ENCODE peak calls at places on chromosomes 4 and X, in nine cellular contexts. R is CD8-positive, alpha-beta T cell; Q is CMK; V is astrocyte; O is bronchial epithelial cell; H is upper lobe of right lung; U is activated naive CD8-positive, alpha-beta T cell treated with anti-CD3 and anti-CD28 coated beads, Interleukin-2, amount 50 U/mL, for 24 hours; W is activated CD4-positive, CD25-positive, alpha-beta regulatory T cell treated with anti-CD3 and anti-CD28 coated beads, Interleukin-2, amount 50 U/mL, for 72 hours; E is ACHN. J is an unnamed sample.
A peak's percentile ranks its signal among the peaks of the same experiment; 100 is the strongest.

GRCh38 chrX:125295337-125295736 is 24.3 kb upstream of the TEX13C start:
- DNase-seq in R (no peak), Q (no peak), V (no peak), O (peak; percentile 46), H (no peak), U (no peak), W (no peak), E (no peak), J (no peak)

GRCh38 chr4:105088110-105088879 is 58.4 kb upstream of the TET2 start:
- DNase-seq in R (no peak), Q (no peak), V (peak; percentile 98), O (peak; percentile 89), H (no peak), U (no peak), W (no peak), E (no peak), J (no peak)

GRCh38 chrX:9279271-9279596 is 185.6 kb upstream of the TBL1X start:
- DNase-seq in R (no peak), Q (no peak), V (no peak), O (no peak), H (no peak), U (no peak), W (no peak), E (no peak), J (no peak)

GRCh38 chrX:71224969-71225368 is 1.9 kb downstream of the GJB1 start:
- DNase-seq in R (no peak), Q (no peak), V (no peak), O (no peak), H (no peak), U (no peak), W (no peak), E (no peak), J (no peak)

GRCh38 chr4:106993846-106994245 is 42.3 kb downstream of the DKK2 start:
- DNase-seq in R (no peak), Q (no peak), V (peak; percentile 39), O (no peak), H (no peak), U (no peak), W (no peak), E (no peak), J (no peak)

GRCh38 chrX:40068048-40068447 is 29.7 kb downstream of the BCOR start:
- DNase-seq in R (peak; percentile 30), Q (no peak), V (no peak), O (peak; percentile 15), H (no peak), U (no peak), W (no peak), E (no peak), J (no peak)

GRCh38 chrX:77527233-77528001 is 80.2 kb downstream of the FGF16 start:
- DNase-seq in R (no peak), Q (peak; percentile 35), V (no peak), O (no peak), H (no peak), U (no peak), W (no peak), E (no peak), J (no peak)

GRCh38 chr4:186708554-186708953 is 15.1 kb downstream of the FAT1 start:
- DNase-seq in R (no peak), Q (no peak), V (no peak), O (no peak), H (no peak), U (no peak), W (no peak), E (no peak), J (no peak)

GRCh38 chr4:53744446-53745160 is 153.3 kb upstream of the LNX1 start:
- DNase-seq in R (no peak), Q (no peak), V (no peak), O (no peak), H (no peak), U (no peak), W (no peak), E (no peak), J (no peak)

GRCh38 chr4:109803924-109804571 is 2.2 kb upstream of the CFI start:
- DNase-seq in R (no peak), Q (no peak), V (peak; percentile 58), O (peak; percentile 51), H (no peak), U (no peak), W (no peak), E (peak; percentile 58), J (no peak)

GRCh38 chr4:98482847-98483806 is 175.3 kb downstream of the TSPAN5 start:
- DNase-seq in R (no peak), Q (no peak), V (peak; percentile 88), O (peak; percentile 96), H (no peak), U (peak; percentile 39), W (peak; percentile 43), E (no peak), J (no peak)

GRCh38 chr4:128663325-128663724 is 146.2 kb upstream of the JADE1 start:
- DNase-seq in R (no peak), Q (no peak), V (no peak), O (no peak), H (no peak), U (no peak), W (no peak), E (no peak), J (no peak)

GRCh38 chr4:54231419-54232150 is 2.5 kb downstream of the PDGFRA start:
- DNase-seq in R (no peak), Q (no peak), V (peak; percentile 61), O (no peak), H (no peak), U (peak; percentile 12), W (no peak), E (no peak), J (no peak)

GRCh38 chr4:115370012-115370411 is 256.6 kb upstream of the NDST4 start:
- DNase-seq in R (no peak), Q (no peak), V (no peak), O (no peak), H (no peak), U (no peak), W (no peak), E (no peak), J (no peak)

GRCh38 chrX:926991-927390 is 285.5 kb downstream of the CRLF2 start:
- DNase-seq in R (no peak), Q (no peak), V (no peak), O (no peak), H (peak; percentile 31), U (no peak), W (no peak), E (no peak), J (no peak)

GRCh38 chrX:100750901-100751300 is 19.0 kb upstream of the SYTL4 start:
- DNase-seq in R (no peak), Q (no peak), V (no peak), O (no peak), H (no peak), U (no peak), W (no peak), E (no peak), J (no peak)

GRCh38 chrX:12975999-12976558 is 1.2 kb downstream of the TMSB4X start:
- DNase-seq in R (peak; percentile 40), Q (no peak), V (peak; percentile 27), O (no peak), H (peak; percentile 75), U (no peak), W (peak; percentile 48), E (peak; percentile 42), J (peak; percentile 87)

GRCh38 chrX:108699368-108699767 is 37.0 kb downstream of the IRS4 start:
- DNase-seq in R (no peak), Q (no peak), V (peak; percentile 2), O (peak; percentile 45), H (no peak), U (no peak), W (no peak), E (peak; percentile 42), J (no peak)

GRCh38 chrX:1462596-1463251 is 10.0 kb upstream of the ASMTL start:
- DNase-seq in R (peak; percentile 91), Q (no peak), V (peak; percentile 87), O (peak; percentile 26), H (peak; percentile 17), U (peak; percentile 64), W (peak; percentile 45), E (peak; percentile 31), J (no peak)

GRCh38 chr4:154049457-154050181 is 260.7 kb upstream of the SFRP2 start:
- DNase-seq in R (no peak), Q (no peak), V (peak; percentile 39), O (peak; percentile 2), H (no peak), U (peak; percentile 4), W (no peak), E (no peak), J (no peak)

GRCh38 chr4:172344266-172344772 is 531.1 kb downstream of the GALNTL6 start:
- DNase-seq in R (no peak), Q (no peak), V (no peak), O (no peak), H (no peak), U (no peak), W (no peak), E (no peak), J (no peak)

GRCh38 chrX:149493567-149494562 is 11.2 kb downstream of the IDS start:
- DNase-seq in R (no peak), Q (no peak), V (no peak), O (no peak), H (no peak), U (no peak), W (no peak), E (peak; percentile 27), J (no peak)

GRCh38 chrX:13223868-13224555 is 95.8 kb downstream of the ATXN3L start:
- DNase-seq in R (no peak), Q (no peak), V (peak; percentile 92), O (peak; percentile 91), H (no peak), U (no peak), W (no peak), E (peak; percentile 75), J (no peak)

GRCh38 chr4:126404549-126404948 is 1089.8 kb downstream of the FAT4 start:
- DNase-seq in R (no peak), Q (no peak), V (peak; percentile 2), O (peak; percentile 90), H (no peak), U (no peak), W (no peak), E (no peak), J (no peak)

GRCh38 chr4:119570401-119570800 is 58.2 kb downstream of the PDE5A start:
- DNase-seq in R (no peak), Q (no peak), V (peak; percentile 59), O (no peak), H (no peak), U (no peak), W (no peak), E (no peak), J (no peak)

GRCh38 chr4:14225683-14226207 is 598.2 kb upstream of the BOD1L1 start:
- DNase-seq in R (no peak), Q (no peak), V (no peak), O (no peak), H (no peak), U (no peak), W (no peak), E (no peak), J (no peak)

GRCh38 chrX:129540725-129541184 is 696 bp downstream of the OCRL start:
- DNase-seq in R (no peak), Q (no peak), V (no peak), O (peak; percentile 32), H (peak; percentile 59), U (no peak), W (no peak), E (no peak), J (no peak)